ENCODE peak calls at places on chromosome 3, in ten cellular contexts. O, W, X, R, V, B, F, P, E and K are unnamed samples.

GRCh38 chr3:192183109-192183508 is 544.2 kb downstream of the FGF12 start:
- DNase-seq in P (no peak), O (no peak), W (no peak), R (no peak), E (no peak), V (no peak), X (no peak), B (no peak), F (no peak), K (no peak)

GRCh38 chr3:195768831-195769303 is 42.9 kb downstream of the MUC4 start:
- DNase-seq in V (no peak), B (no peak), O (no peak), E (no peak), X (no peak), P (no peak), R (no peak), W (no peak), F (no peak), K (no peak)

GRCh38 chr3:72490688-72491430 is 357.4 kb downstream of the SHQ1 start:
- DNase-seq in P (no peak), E (no peak), R (no peak), W (peak; percentile 21), B (no peak), V (no peak), X (no peak), O (no peak), F (peak; percentile 20), K (peak; percentile 53)

GRCh38 chr3:149732234-149732633 is 20.1 kb downstream of the COMMD2 start:
- DNase-seq in B (no peak), F (no peak), V (no peak), R (no peak), W (no peak), P (no peak), E (no peak), X (no peak), O (no peak), K (no peak)

GRCh38 chr3:175159202-175159601 is 300.1 kb downstream of the NAALADL2 start:
- DNase-seq in B (no peak), O (no peak), W (no peak), X (no peak), E (no peak), V (no peak), R (no peak), F (no peak), P (no peak), K (no peak)

GRCh38 chr3:14460342-14461005 is 58.1 kb downstream of the SLC6A6 start:
- DNase-seq in O (no peak), P (peak; percentile 73), E (peak; percentile 93), F (no peak), R (peak; percentile 95), V (peak; percentile 98), X (no peak), W (no peak), B (peak; percentile 92), K (peak; percentile 13)

GRCh38 chr3:38477057-38477820 is 18.9 kb upstream of the EXOG start:
- DNase-seq in V (no peak), B (no peak), F (no peak), E (no peak), X (no peak), O (no peak), P (no peak), W (no peak), R (no peak), K (no peak)

GRCh38 chr3:135908737-135909136 is 56.8 kb upstream of the PPP2R3A start:
- DNase-seq in V (no peak), X (no peak), E (no peak), B (no peak), O (no peak), W (no peak), F (no peak), R (no peak), P (no peak), K (no peak)

GRCh38 chr3:139301183-139301582 is 42.6 kb upstream of the MRPS22 start:
- DNase-seq in F (no peak), O (no peak), X (no peak), V (peak; percentile 30), R (no peak), B (no peak), E (no peak), W (no peak), P (peak; percentile 45), K (peak; percentile 53)

GRCh38 chr3:133894334-133895207 is 1.1 kb downstream of the RAB6B start:
- DNase-seq in W (no peak), V (no peak), X (no peak), O (no peak), R (no peak), B (no peak), E (no peak), P (no peak), F (peak; percentile 61), K (no peak)

GRCh38 chr3:9730747-9731205 is 759 bp upstream of the BRPF1 start:
- DNase-seq in F (no peak), W (no peak), P (no peak), B (no peak), R (no peak), V (no peak), E (no peak), O (no peak), X (no peak), K (no peak)

GRCh38 chr3:157527471-157527881 is 24.3 kb upstream of the VEPH1 start:
- DNase-seq in E (no peak), O (no peak), W (no peak), R (peak; percentile 52), B (no peak), F (no peak), V (peak; percentile 39), P (peak; percentile 16), X (no peak), K (no peak)

GRCh38 chr3:139597947-139598346 is 58.4 kb upstream of the RBP1 start:
- DNase-seq in B (no peak), W (no peak), R (no peak), O (no peak), P (no peak), F (no peak), X (no peak), E (no peak), V (no peak), K (no peak)